ENCODE peak calls at places on chromosomes 2 and 18, in six cellular contexts. A is prostate gland, V is hepatocyte, F is brain microvascular endothelial cell, H is NCI-H1417, S is GM12892. E is an unnamed sample.

GRCh38 chr2:56474412-56475158 is 290.8 kb downstream of the CCDC85A start:
- DNase-seq in A (no peak), V (peak), F (no peak), H (peak), S (no peak), E (no peak)

GRCh38 chr2:36696533-36696932 is at the start of gene VIT:
- DNase-seq in A (no peak), V (no peak), F (no peak), H (no peak), S (no peak), E (no peak)

GRCh38 chr2:234267534-234267933 is 217.0 kb downstream of the SPP2 start:
- DNase-seq in A (no peak), V (no peak), F (no peak), H (no peak), S (no peak), E (no peak)

GRCh38 chr2:33598472-33599174 is 476 bp downstream of the FAM98A start:
- DNase-seq in A (no peak), V (peak), F (peak), H (peak), S (peak), E (peak)

GRCh38 chr2:159799833-159800232 is 1.8 kb upstream of the CD302 start:
- DNase-seq in A (no peak), V (no peak), F (no peak), H (no peak), S (no peak), E (no peak)

GRCh38 chr2:120783371-120783791 is 47.7 kb downstream of the GLI2 start:
- DNase-seq in A (peak), V (no peak), F (no peak), H (peak), S (no peak), E (no peak)

GRCh38 chr18:27707201-27707600 is 469.7 kb downstream of the CDH2 start:
- DNase-seq in A (no peak), V (no peak), F (no peak), H (no peak), S (no peak), E (no peak)

GRCh38 chr2:37711308-37711731 is 39.9 kb upstream of the CDC42EP3 start:
- DNase-seq in A (no peak), V (peak), F (peak), H (no peak), S (no peak), E (no peak)

GRCh38 chr2:98897746-98898145 is 38.3 kb downstream of the CRACDL start:
- DNase-seq in A (no peak), V (no peak), F (no peak), H (no peak), S (no peak), E (no peak)

GRCh38 chr2:25323042-25323514 is 18.6 kb downstream of the DNMT3A start:
- DNase-seq in A (no peak), V (no peak), F (peak), H (no peak), S (no peak), E (no peak)

GRCh38 chr18:686339-687111 is 25.9 kb downstream of the ENOSF1 start:
- DNase-seq in A (no peak), V (no peak), F (no peak), H (no peak), S (no peak), E (no peak)

GRCh38 chr18:22226801-22227200 is 57.4 kb downstream of the GATA6 start:
- DNase-seq in A (no peak), V (no peak), F (peak), H (no peak), S (no peak), E (no peak)

GRCh38 chr18:8121942-8122480 is 487.2 kb upstream of the RAB12 start:
- DNase-seq in A (no peak), V (peak), F (peak), H (no peak), S (no peak), E (no peak)

GRCh38 chr2:197264332-197264731 is 46.2 kb downstream of the ANKRD44 start:
- DNase-seq in A (no peak), V (no peak), F (no peak), H (no peak), S (no peak), E (no peak)

GRCh38 chr18:12943200-12943599 is 4.6 kb upstream of the SEH1L start:
- DNase-seq in A (no peak), V (no peak), F (no peak), H (no peak), S (no peak), E (no peak)

GRCh38 chr18:64202836-64203235 is 53.9 kb upstream of the LINC00305 start:
- DNase-seq in A (no peak), V (peak), F (no peak), H (no peak), S (no peak), E (no peak)

GRCh38 chr2:226674123-226674522 is 125.5 kb downstream of the IRS1 start:
- DNase-seq in A (no peak), V (no peak), F (no peak), H (no peak), S (no peak), E (no peak)

GRCh38 chr2:85706604-85707296 is 12.6 kb downstream of the GNLY start:
- DNase-seq in A (no peak), V (no peak), F (no peak), H (no peak), S (no peak), E (no peak)

E was measured in amygdala.